ENCODE peak calls at places on chromosome 14, in six cellular contexts. P is effector memory CD4-positive, alpha-beta T cell; S is hepatocyte; Y is cardiac muscle cell; T is heart left ventricle; J is endodermal cell. X is an unnamed sample.

GRCh38 chr14:59511916-59512530 is 27.7 kb downstream of the JKAMP start:
- DNase-seq in P (no peak), S (no peak), Y (peak), T (no peak), J (peak), X (no peak)

GRCh38 chr14:85131523-85131922 is 398.4 kb upstream of the FLRT2 start:
- DNase-seq in P (no peak), S (peak), Y (no peak), T (no peak), J (peak), X (no peak)

GRCh38 chr14:98840076-98840475 is 431.9 kb downstream of the BCL11B start:
- DNase-seq in P (no peak), S (no peak), Y (no peak), T (no peak), J (peak), X (no peak)

GRCh38 chr14:95896628-95897027 is 20.0 kb downstream of the TUNAR start:
- DNase-seq in P (no peak), S (no peak), Y (no peak), T (no peak), J (no peak), X (no peak)

GRCh38 chr14:47536341-47536740 is 139.1 kb downstream of the MDGA2 start:
- DNase-seq in P (no peak), S (no peak), Y (no peak), T (no peak), J (no peak), X (no peak)

GRCh38 chr14:77980475-77981321 is 180.8 kb downstream of the ADCK1 start:
- DNase-seq in P (no peak), S (peak), Y (no peak), T (peak), J (peak), X (no peak)

GRCh38 chr14:106286697-106287290 is 760.4 kb downstream of the TMEM121 start:
- DNase-seq in P (no peak), S (no peak), Y (no peak), T (no peak), J (no peak), X (peak)

GRCh38 chr14:72503696-72504368 is 390.1 kb downstream of the DPF3 start:
- DNase-seq in P (no peak), S (no peak), Y (peak), T (no peak), J (no peak), X (no peak)

GRCh38 chr14:53004976-53005375 is 54.1 kb upstream of the FERMT2 start:
- DNase-seq in P (no peak), S (no peak), Y (peak), T (no peak), J (no peak), X (no peak)

GRCh38 chr14:98244162-98244948 is 1027.6 kb downstream of the BCL11B start:
- DNase-seq in P (no peak), S (no peak), Y (no peak), T (no peak), J (no peak), X (no peak)

GRCh38 chr14:38252066-38252710 is 3.7 kb downstream of the CLEC14A start:
- DNase-seq in P (no peak), S (no peak), Y (peak), T (no peak), J (no peak), X (no peak)

GRCh38 chr14:38255408-38255672 is 553 bp downstream of the CLEC14A start:
- DNase-seq in P (no peak), S (peak), Y (peak), T (no peak), J (peak), X (no peak)

GRCh38 chr14:38255673-38256357 is at the start of gene CLEC14A:
- DNase-seq in P (no peak), S (peak), Y (no peak), T (peak), J (peak), X (peak)

GRCh38 chr14:38256358-38256840 is 506 bp upstream of the CLEC14A start:
- DNase-seq in P (no peak), S (no peak), Y (peak), T (peak), J (no peak), X (no peak)

DNA sequence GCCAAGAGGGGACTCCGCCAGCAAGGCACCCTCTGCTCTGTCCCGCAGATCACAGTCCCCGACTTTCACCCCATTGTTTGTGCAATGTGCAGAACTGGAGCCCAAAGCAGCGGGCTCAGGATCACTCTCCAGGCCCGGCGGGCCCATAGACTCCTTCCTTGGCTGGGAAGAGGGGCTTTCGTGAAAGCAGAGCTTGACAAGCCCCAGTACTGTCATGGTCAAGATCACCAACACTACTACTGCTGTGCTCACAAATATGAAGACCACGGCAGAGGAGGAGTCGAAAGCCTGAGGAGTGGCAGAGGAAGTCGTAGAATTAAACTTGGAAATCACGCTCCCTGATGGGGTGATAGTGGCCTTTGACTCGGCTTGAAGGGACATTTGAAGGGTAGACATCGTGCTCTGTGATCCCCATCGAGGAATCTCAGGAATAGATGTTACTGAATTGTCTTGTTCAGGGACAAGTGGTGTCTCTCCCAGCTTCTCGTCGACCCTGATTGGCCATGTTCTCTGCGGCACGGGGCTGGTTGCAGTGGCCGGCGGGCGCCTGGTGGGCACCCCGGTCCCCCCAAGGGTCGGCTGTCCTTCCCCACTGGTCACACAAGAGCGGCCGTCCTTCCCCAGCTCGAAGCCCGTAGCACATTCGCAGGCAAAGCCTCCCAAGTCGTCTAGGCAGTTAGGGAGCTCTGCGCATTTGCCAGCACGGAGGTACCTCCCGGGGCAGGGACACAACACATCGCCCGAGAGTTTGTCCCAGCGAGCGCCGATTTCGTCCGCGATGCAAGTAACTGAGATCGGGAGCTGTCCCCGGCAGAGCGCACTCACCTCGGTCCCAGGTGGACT is 1.1 kb downstream of the CLEC14A start:
- DNase-seq in P (no peak), S (no peak), Y (peak), T (peak), J (no peak), X (no peak)
- H3K4me3 ChIP-seq in P (no peak), S (peak), Y (peak), T (peak), J (peak), X (no peak)

DNA sequence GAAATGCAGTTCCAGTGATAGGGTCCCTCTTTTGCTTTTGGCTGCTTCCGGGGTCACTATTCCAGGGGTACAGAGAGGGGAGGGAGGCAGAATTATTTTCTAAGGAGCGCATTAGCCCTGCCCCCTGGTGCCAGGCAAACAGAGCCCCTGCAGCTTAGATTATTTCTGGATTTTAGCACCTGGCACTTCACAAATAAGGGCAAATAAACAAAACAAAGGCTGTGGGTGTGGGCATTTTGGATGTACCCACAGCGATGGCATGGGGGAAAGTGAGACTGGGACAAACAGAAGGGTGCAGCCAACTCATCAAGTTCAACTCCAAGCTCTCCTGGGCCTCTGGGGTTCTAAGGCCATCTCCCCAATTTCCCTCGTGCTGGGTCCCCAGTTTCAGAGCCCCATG is 20.3 kb downstream of the ASB2 start:
- DNase-seq in P (no peak), S (no peak), Y (no peak), T (no peak), J (no peak), X (no peak)
- H3K27ac ChIP-seq in P (peak), S (no peak), Y (peak), T (peak), J (no peak), X (peak)

GRCh38 chr14:102654298-102654697 is 61.8 kb downstream of the RCOR1 start:
- DNase-seq in P (no peak), S (no peak), Y (no peak), T (no peak), J (no peak), X (no peak)
- H3K4me3 ChIP-seq in P (no peak), S (no peak), Y (no peak), T (no peak), J (no peak), X (no peak)

GRCh38 chr14:67525389-67525788 is 7.7 kb upstream of the PLEKHH1 start:
- DNase-seq in P (no peak), S (no peak), Y (no peak), T (no peak), J (no peak), X (no peak)
- H3K27ac ChIP-seq in P (no peak), S (no peak), Y (no peak), T (no peak), J (no peak), X (no peak)

GRCh38 chr14:61329478-61330051 is 8.2 kb downstream of the PRKCH start:
- DNase-seq in P (no peak), S (no peak), Y (no peak), T (no peak), J (no peak), X (no peak)
- H3K4me3 ChIP-seq in P (peak), S (no peak), Y (no peak), T (no peak), J (no peak), X (peak)

GRCh38 chr14:65204056-65204455 is 101.7 kb upstream of the MAX start:
- DNase-seq in P (no peak), S (no peak), Y (no peak), T (no peak), J (no peak), X (no peak)
- H3K27ac ChIP-seq in P (no peak), S (no peak), Y (no peak), T (no peak), J (no peak), X (no peak)

X was measured in CD4-positive, alpha-beta memory T cell.